ENCODE peak calls at places on chromosomes 3 and 15, in five cellular contexts. G is NCI-H1105; W is CD4-positive, CD25-positive, alpha-beta regulatory T cell; V is effector CD4-positive, alpha-beta T cell; A is Daoy. X is an unnamed sample.

GRCh38 chr3:179446501-179446900 is 4.8 kb downstream of the GNB4 start:
- DNase-seq in G (no peak), W (no peak), V (no peak), A (no peak), X (peak; percentile 47)

GRCh38 chr3:111874177-111874820 is 15.2 kb downstream of the PHLDB2 start:
- DNase-seq in G (no peak), W (no peak), V (no peak), A (peak; percentile 92), X (peak; percentile 97)

GRCh38 chr3:55191911-55192787 is 264.3 kb upstream of the LRTM1 start:
- DNase-seq in G (no peak), W (no peak), V (no peak), A (peak; percentile 94), X (peak; percentile 90)

GRCh38 chr3:56468184-56469106 is at the start of gene ERC2:
- DNase-seq in G (no peak), W (no peak), V (no peak), A (peak; percentile 78), X (peak; percentile 56)

GRCh38 chr3:64878372-64878771 is 190.6 kb upstream of the ADAMTS9 start:
- DNase-seq in G (no peak), W (no peak), V (no peak), A (no peak), X (peak; percentile 27)

GRCh38 chr3:468172-468571 is 271.6 kb downstream of the CHL1 start:
- DNase-seq in G (no peak), W (no peak), V (no peak), A (no peak), X (no peak)

GRCh38 chr15:95129589-95129988 is 898.2 kb downstream of the MCTP2 start:
- DNase-seq in G (no peak), W (no peak), V (no peak), A (peak; percentile 4), X (no peak)

GRCh38 chr3:172216843-172217404 is 177.5 kb downstream of the FNDC3B start:
- DNase-seq in G (no peak), W (no peak), V (no peak), A (no peak), X (no peak)

GRCh38 chr3:155382396-155383042 is 89.0 kb upstream of the STRIT1 start:
- DNase-seq in G (peak; percentile 79), W (no peak), V (no peak), A (peak; percentile 21), X (peak; percentile 80)

GRCh38 chr3:99875925-99876781 is 58.5 kb downstream of the CMSS1 start:
- DNase-seq in G (peak; percentile 63), W (peak; percentile 52), V (peak; percentile 52), A (peak; percentile 89), X (no peak)

GRCh38 chr3:42746455-42747450 is 26.3 kb downstream of the CCDC13 start:
- DNase-seq in G (no peak), W (no peak), V (no peak), A (no peak), X (no peak)

GRCh38 chr3:126540946-126541627 is 17.1 kb downstream of the CHST13 start:
- DNase-seq in G (no peak), W (no peak), V (no peak), A (no peak), X (no peak)

GRCh38 chr15:85667491-85668424 is 127.0 kb downstream of the KLHL25 start:
- DNase-seq in G (no peak), W (peak; percentile 63), V (peak; percentile 65), A (peak; percentile 84), X (peak; percentile 97)

GRCh38 chr3:193780810-193781472 is 187.9 kb downstream of the OPA1 start:
- DNase-seq in G (peak; percentile 61), W (no peak), V (no peak), A (peak; percentile 88), X (peak; percentile 92)

GRCh38 chr15:68580026-68580882 is 1.5 kb downstream of the CORO2B start:
- DNase-seq in G (no peak), W (no peak), V (no peak), A (no peak), X (no peak)

GRCh38 chr3:165835431-165835830 is 1.8 kb downstream of the BCHE start:
- DNase-seq in G (no peak), W (no peak), V (no peak), A (no peak), X (no peak)